ENCODE peak calls at places on chromosomes 12 and 14, in nine cellular contexts. B is HL-60, Z is cardiac fibroblast, L is Calu3, S is astrocyte of the spinal cord, A is cardiac muscle cell, J is MCF 10A, V is epithelial cell of proximal tubule, E is AG10803. N is an unnamed sample.

GRCh38 chr12:52213541-52214420 is 19.3 kb upstream of the KRT7 start:
- DNase-seq in B (peak; percentile 82), Z (peak; percentile 87), L (peak; percentile 93), S (peak; percentile 77), A (peak; percentile 82), J (peak; percentile 85), V (no peak), E (peak; percentile 77), N (peak; percentile 83)

GRCh38 chr14:32077081-32078029 is at the start of gene ARHGAP5:
- DNase-seq in B (no peak), Z (peak; percentile 33), L (peak; percentile 56), S (peak; percentile 54), A (peak; percentile 52), J (peak; percentile 53), V (no peak), E (no peak), N (no peak)

GRCh38 chr12:120394483-120395367 is 25.8 kb upstream of the MSI1 start:
- DNase-seq in B (no peak), Z (no peak), L (peak; percentile 90), S (no peak), A (no peak), J (no peak), V (no peak), E (no peak), N (peak; percentile 33)

GRCh38 chr14:75147423-75148071 is 20.7 kb upstream of the NEK9 start:
- DNase-seq in B (no peak), Z (peak; percentile 98), L (peak; percentile 73), S (peak; percentile 89), A (peak; percentile 99), J (peak; percentile 38), V (no peak), E (peak; percentile 88), N (no peak)

GRCh38 chr14:23252420-23253333 is 14.9 kb downstream of the RNF212B start:
- DNase-seq in B (no peak), Z (no peak), L (no peak), S (no peak), A (no peak), J (no peak), V (no peak), E (no peak), N (peak; percentile 82)

GRCh38 chr12:53752651-53753050 is 872 bp upstream of the CISTR start:
- DNase-seq in B (no peak), Z (no peak), L (no peak), S (no peak), A (no peak), J (no peak), V (no peak), E (no peak), N (no peak)

GRCh38 chr14:24398943-24399801 is at the start of gene NYNRIN:
- DNase-seq in B (no peak), Z (no peak), L (peak; percentile 42), S (peak; percentile 24), A (peak; percentile 79), J (no peak), V (no peak), E (no peak), N (no peak)

GRCh38 chr14:78598046-78598652 is 428.0 kb downstream of the NRXN3 start:
- DNase-seq in B (no peak), Z (peak; percentile 63), L (peak; percentile 61), S (peak; percentile 46), A (peak; percentile 64), J (peak; percentile 52), V (no peak), E (peak; percentile 49), N (peak; percentile 39)

GRCh38 chr12:43111608-43112007 is 440.4 kb downstream of the ADAMTS20 start:
- DNase-seq in B (no peak), Z (peak; percentile 64), L (no peak), S (no peak), A (peak; percentile 81), J (no peak), V (no peak), E (no peak), N (no peak)

GRCh38 chr12:122421815-122422737 is at the start of gene CLIP1:
- DNase-seq in B (peak; percentile 27), Z (peak; percentile 82), L (peak; percentile 87), S (peak; percentile 78), A (peak; percentile 78), J (peak; percentile 68), V (no peak), E (peak; percentile 80), N (peak; percentile 64)

GRCh38 chr12:28104338-28104737 is 85.9 kb upstream of the CCDC91 start:
- DNase-seq in B (no peak), Z (no peak), L (no peak), S (peak; percentile 55), A (no peak), J (no peak), V (no peak), E (no peak), N (no peak)

GRCh38 chr14:101963052-101963451 is 1.3 kb upstream of the DYNC1H1 start:
- DNase-seq in B (no peak), Z (no peak), L (no peak), S (no peak), A (no peak), J (no peak), V (no peak), E (no peak), N (no peak)

GRCh38 chr12:46770501-46771183 is 55.2 kb downstream of the SLC38A4 start:
- DNase-seq in B (no peak), Z (peak; percentile 48), L (no peak), S (peak; percentile 48), A (peak; percentile 45), J (peak; percentile 20), V (no peak), E (peak; percentile 80), N (no peak)

GRCh38 chr12:123035841-123036240 is 55.4 kb downstream of the ARL6IP4 start:
- DNase-seq in B (no peak), Z (no peak), L (no peak), S (no peak), A (no peak), J (no peak), V (no peak), E (no peak), N (no peak)

GRCh38 chr12:109387425-109388166 is 39.9 kb downstream of the MYO1H start:
- DNase-seq in B (peak; percentile 16), Z (peak; percentile 42), L (peak; percentile 43), S (peak; percentile 8), A (peak; percentile 39), J (peak; percentile 27), V (no peak), E (peak; percentile 33), N (peak; percentile 20)
- TF ChIP-seq CTCF in B (peak; percentile 57), Z (peak; percentile 49), L (peak; percentile 9), S (peak; percentile 43), A (peak; percentile 53), J (peak; percentile 28), V (peak; percentile 62), E (peak; percentile 51), N (peak; percentile 61)

GRCh38 chr12:48106574-48107251 is 834 bp upstream of the SENP1 start:
- DNase-seq in B (no peak), Z (no peak), L (no peak), S (no peak), A (no peak), J (no peak), V (no peak), E (no peak), N (no peak)

GRCh38 chr12:48107252-48107613 is 1.4 kb upstream of the SENP1 start:
- DNase-seq in B (no peak), Z (no peak), L (no peak), S (no peak), A (no peak), J (no peak), V (no peak), E (no peak), N (no peak)

GRCh38 chr12:48105321-48105866 is 485 bp downstream of the SENP1 start:
- DNase-seq in B (no peak), Z (no peak), L (no peak), S (no peak), A (no peak), J (no peak), V (no peak), E (no peak), N (peak; percentile 17)

GRCh38 chr12:48104531-48104930 is 1.3 kb downstream of the SENP1 start:
- DNase-seq in B (no peak), Z (no peak), L (no peak), S (no peak), A (no peak), J (no peak), V (no peak), E (no peak), N (peak; percentile 21)

DNA sequence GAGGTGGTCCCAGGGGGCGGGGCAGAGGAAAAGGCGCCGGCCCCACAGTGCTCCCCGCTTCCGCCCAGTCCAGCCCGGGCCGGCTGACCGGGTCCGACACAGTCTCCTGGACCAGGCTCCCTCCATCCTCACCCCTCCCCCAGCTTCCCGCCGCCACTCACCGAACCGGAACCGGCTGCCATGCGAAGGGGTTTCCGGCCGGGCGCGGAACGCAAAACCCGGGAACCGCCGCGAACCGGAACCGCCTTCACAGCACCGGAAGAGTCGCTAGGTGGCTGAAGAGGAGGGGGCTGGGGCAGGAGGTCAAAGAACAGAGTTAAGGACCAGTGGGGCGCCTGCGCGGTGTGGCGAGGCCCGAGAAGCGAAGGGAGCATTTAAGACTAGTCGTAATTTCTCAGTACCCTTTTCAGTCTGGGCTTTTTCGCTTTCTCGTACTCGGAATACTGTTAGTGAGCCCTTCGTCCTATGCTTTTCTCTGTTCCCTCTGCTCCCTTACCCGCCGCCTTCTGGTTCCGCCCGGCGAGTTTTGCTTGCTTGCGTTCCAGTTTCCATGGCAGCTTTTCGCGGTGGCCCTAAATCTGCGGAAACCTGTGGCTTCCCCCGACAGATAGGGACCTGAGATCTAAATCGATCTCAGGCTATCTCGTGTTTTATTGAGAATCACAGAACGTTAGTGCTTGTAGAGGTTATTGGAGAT is at the start of gene SENP1:
- DNase-seq in B (peak; percentile 63), Z (peak; percentile 91), L (peak; percentile 82), S (peak; percentile 90), A (peak; percentile 92), J (peak; percentile 81), V (no peak), E (peak; percentile 87), N (peak; percentile 68)
- TF ChIP-seq CTCF in B (no peak), Z (peak; percentile 38), L (no peak), S (peak; percentile 7), A (peak; percentile 23), J (no peak), V (peak; percentile 11), E (peak; percentile 38), N (peak; percentile 31)

DNA sequence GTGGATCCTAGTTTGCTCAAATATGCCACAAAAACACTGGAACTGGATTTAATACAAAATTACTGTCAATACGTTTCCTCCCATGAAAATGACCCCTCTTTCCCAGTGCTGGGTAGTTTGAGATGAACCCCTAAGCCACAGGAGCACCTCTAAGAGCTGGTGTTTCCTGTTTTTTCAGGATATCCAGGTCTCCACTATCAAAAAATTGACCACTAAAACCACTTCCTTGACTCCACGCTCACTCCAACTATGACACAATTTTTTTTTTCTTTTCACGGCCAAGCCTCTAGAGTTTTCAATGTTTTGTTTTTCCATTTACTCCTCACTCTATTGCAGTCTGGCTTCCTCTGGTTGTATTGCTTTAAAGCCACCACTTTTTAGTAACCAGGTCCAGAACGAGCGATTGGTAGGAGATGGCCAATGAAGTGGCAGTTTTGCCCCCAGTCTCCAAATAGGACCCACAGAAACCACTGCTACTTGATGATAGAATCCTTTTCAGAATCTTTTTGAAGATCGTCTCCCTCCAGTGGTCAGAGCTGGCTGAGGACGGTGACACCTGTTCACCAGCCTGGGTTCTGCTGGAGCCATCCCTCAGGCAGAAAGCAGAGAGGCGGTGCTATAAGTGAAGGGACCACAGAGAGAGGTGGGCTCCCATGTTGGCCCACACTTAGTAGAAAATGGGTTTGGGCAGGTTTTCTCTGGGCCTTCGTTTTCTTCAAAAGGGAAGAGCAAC is 454.4 kb downstream of the VRK1 start:
- DNase-seq in B (no peak), Z (no peak), L (no peak), S (no peak), A (no peak), J (no peak), V (no peak), E (no peak), N (no peak)
- TF ChIP-seq CTCF in B (no peak), Z (no peak), L (no peak), S (no peak), A (no peak), J (no peak), V (no peak), E (no peak), N (no peak)

GRCh38 chr14:73784065-73784987 is 67.3 kb upstream of the PTGR2 start:
- DNase-seq in B (peak; percentile 43), Z (peak; percentile 74), L (no peak), S (peak; percentile 35), A (peak; percentile 78), J (peak; percentile 72), V (no peak), E (peak; percentile 85), N (no peak)
- TF ChIP-seq CTCF in B (no peak), Z (no peak), L (no peak), S (no peak), A (no peak), J (no peak), V (no peak), E (no peak), N (no peak)

N was measured in foreskin keratinocyte.